ENCODE peak calls at places on chromosomes 5 and 9, in ten cellular contexts. One of them, this sample, is unnamed.

GRCh38 chr9:132509921-132510874 is 72.2 kb upstream of the BARHL1 start:
- DNase-seq in body of pancreas: no peak
- DNase-seq in tibial artery: no peak
- DNase-seq in cardiac fibroblast: peak; percentile 13
- DNase-seq in fibroblast of lung: peak; percentile 11
- DNase-seq in colonic mucosa: no peak
- DNase-seq in AG04450: no peak
- DNase-seq in ovary: no peak
- DNase-seq in foreskin fibroblast: no peak
- DNase-seq in BE2C: no peak
- DNase-seq in this sample: no peak

GRCh38 chr5:134223406-134224251 is 2.2 kb downstream of the PPP2CA start:
- DNase-seq in body of pancreas: no peak
- DNase-seq in tibial artery: no peak
- DNase-seq in cardiac fibroblast: peak; percentile 51
- DNase-seq in fibroblast of lung: peak; percentile 38
- DNase-seq in colonic mucosa: no peak
- DNase-seq in AG04450: no peak
- DNase-seq in ovary: no peak
- DNase-seq in foreskin fibroblast: no peak
- DNase-seq in BE2C: no peak
- DNase-seq in this sample: no peak

GRCh38 chr9:131773911-131774379 is 34.1 kb upstream of the RAPGEF1 start:
- DNase-seq in body of pancreas: peak; percentile 57
- DNase-seq in tibial artery: no peak
- DNase-seq in cardiac fibroblast: peak; percentile 73
- DNase-seq in fibroblast of lung: peak; percentile 72
- DNase-seq in colonic mucosa: peak; percentile 46
- DNase-seq in AG04450: peak; percentile 32
- DNase-seq in ovary: peak; percentile 59
- DNase-seq in foreskin fibroblast: peak; percentile 40
- DNase-seq in BE2C: no peak
- DNase-seq in this sample: no peak

GRCh38 chr5:21882363-21882762 is 970.8 kb downstream of the CDH12 start:
- DNase-seq in body of pancreas: no peak
- DNase-seq in tibial artery: no peak
- DNase-seq in cardiac fibroblast: no peak
- DNase-seq in fibroblast of lung: no peak
- DNase-seq in colonic mucosa: no peak
- DNase-seq in AG04450: no peak
- DNase-seq in ovary: no peak
- DNase-seq in foreskin fibroblast: no peak
- DNase-seq in BE2C: no peak
- DNase-seq in this sample: no peak

GRCh38 chr9:2857564-2858198 is 13.8 kb upstream of the PUM3 start:
- DNase-seq in body of pancreas: peak; percentile 77
- DNase-seq in tibial artery: peak; percentile 68
- DNase-seq in cardiac fibroblast: peak; percentile 80
- DNase-seq in fibroblast of lung: peak; percentile 76
- DNase-seq in colonic mucosa: peak; percentile 78
- DNase-seq in AG04450: peak; percentile 33
- DNase-seq in ovary: peak; percentile 71
- DNase-seq in foreskin fibroblast: peak; percentile 63
- DNase-seq in BE2C: peak; percentile 76
- DNase-seq in this sample: no peak

GRCh38 chr5:113043491-113043931 is 66.9 kb downstream of the DCP2 start:
- DNase-seq in body of pancreas: peak; percentile 29
- DNase-seq in tibial artery: no peak
- DNase-seq in cardiac fibroblast: peak; percentile 32
- DNase-seq in fibroblast of lung: peak; percentile 47
- DNase-seq in colonic mucosa: no peak
- DNase-seq in AG04450: no peak
- DNase-seq in ovary: peak; percentile 69
- DNase-seq in foreskin fibroblast: no peak
- DNase-seq in BE2C: peak; percentile 81
- DNase-seq in this sample: peak; percentile 64

GRCh38 chr5:11172484-11172883 is 411.4 kb upstream of the DAP start:
- DNase-seq in body of pancreas: no peak
- DNase-seq in tibial artery: no peak
- DNase-seq in cardiac fibroblast: no peak
- DNase-seq in fibroblast of lung: no peak
- DNase-seq in colonic mucosa: no peak
- DNase-seq in AG04450: no peak
- DNase-seq in ovary: no peak
- DNase-seq in foreskin fibroblast: no peak
- DNase-seq in BE2C: no peak
- DNase-seq in this sample: no peak

GRCh38 chr5:177426566-177427210 is at the start of gene GRK6:
- DNase-seq in body of pancreas: peak; percentile 56
- DNase-seq in tibial artery: no peak
- DNase-seq in cardiac fibroblast: peak; percentile 37
- DNase-seq in fibroblast of lung: no peak
- DNase-seq in colonic mucosa: peak; percentile 69
- DNase-seq in AG04450: no peak
- DNase-seq in ovary: peak; percentile 67
- DNase-seq in foreskin fibroblast: no peak
- DNase-seq in BE2C: no peak
- DNase-seq in this sample: peak; percentile 80

GRCh38 chr5:96743065-96743768 is 64.5 kb downstream of the ERAP1 start:
- DNase-seq in body of pancreas: no peak
- DNase-seq in tibial artery: no peak
- DNase-seq in cardiac fibroblast: peak; percentile 66
- DNase-seq in fibroblast of lung: peak; percentile 35
- DNase-seq in colonic mucosa: peak; percentile 28
- DNase-seq in AG04450: no peak
- DNase-seq in ovary: no peak
- DNase-seq in foreskin fibroblast: peak; percentile 33
- DNase-seq in BE2C: no peak
- DNase-seq in this sample: no peak

GRCh38 chr9:6538666-6539071 is 106.9 kb downstream of the GLDC start:
- DNase-seq in body of pancreas: no peak
- DNase-seq in tibial artery: no peak
- DNase-seq in cardiac fibroblast: peak; percentile 64
- DNase-seq in fibroblast of lung: peak; percentile 39
- DNase-seq in colonic mucosa: no peak
- DNase-seq in AG04450: no peak
- DNase-seq in ovary: no peak
- DNase-seq in foreskin fibroblast: peak; percentile 40
- DNase-seq in BE2C: peak; percentile 30
- DNase-seq in this sample: no peak

GRCh38 chr5:143653256-143653655 is 158.7 kb upstream of the HMHB1 start:
- DNase-seq in body of pancreas: no peak
- DNase-seq in tibial artery: no peak
- DNase-seq in cardiac fibroblast: no peak
- DNase-seq in fibroblast of lung: no peak
- DNase-seq in colonic mucosa: no peak
- DNase-seq in AG04450: no peak
- DNase-seq in ovary: no peak
- DNase-seq in foreskin fibroblast: no peak
- DNase-seq in BE2C: no peak
- DNase-seq in this sample: no peak

GRCh38 chr9:9275656-9276055 is 1337.1 kb downstream of the PTPRD start:
- DNase-seq in body of pancreas: no peak
- DNase-seq in tibial artery: no peak
- DNase-seq in cardiac fibroblast: no peak
- DNase-seq in fibroblast of lung: no peak
- DNase-seq in colonic mucosa: no peak
- DNase-seq in AG04450: no peak
- DNase-seq in ovary: no peak
- DNase-seq in foreskin fibroblast: no peak
- DNase-seq in BE2C: no peak
- DNase-seq in this sample: no peak

DNA sequence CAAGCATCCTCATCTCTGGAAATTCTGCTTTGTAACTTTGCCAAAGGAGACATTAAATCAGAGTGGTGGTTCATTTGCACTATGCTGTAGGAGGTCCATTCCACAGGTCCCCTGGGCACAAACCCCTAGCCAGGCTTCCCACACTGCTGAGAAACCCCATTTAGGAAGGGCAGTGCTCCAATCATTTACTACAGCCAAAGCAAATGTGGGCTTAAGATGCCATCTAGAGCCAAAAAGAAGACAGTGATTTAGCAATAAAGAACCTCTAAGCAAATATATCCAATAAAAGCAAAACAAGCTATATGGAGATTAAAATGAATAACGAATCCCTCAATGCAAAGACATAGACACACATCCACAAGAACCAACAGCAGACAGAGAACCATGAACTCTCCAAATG is 129.0 kb upstream of the ALDH1B1 start:
- DNase-seq in body of pancreas: no peak
- DNase-seq in tibial artery: no peak
- DNase-seq in cardiac fibroblast: peak; percentile 58
- DNase-seq in fibroblast of lung: peak; percentile 44
- DNase-seq in colonic mucosa: no peak
- DNase-seq in AG04450: no peak
- DNase-seq in ovary: no peak
- DNase-seq in foreskin fibroblast: peak; percentile 14
- DNase-seq in BE2C: no peak
- DNase-seq in this sample: no peak
- TF ChIP-seq CTCF in body of pancreas: no peak
- TF ChIP-seq CTCF in tibial artery: no peak
- TF ChIP-seq CTCF in cardiac fibroblast: peak; percentile 31
- TF ChIP-seq CTCF in fibroblast of lung: peak; percentile 24
- TF ChIP-seq CTCF in colonic mucosa: no peak
- TF ChIP-seq CTCF in AG04450: peak; percentile 56
- TF ChIP-seq CTCF in ovary: no peak
- TF ChIP-seq CTCF in foreskin fibroblast: peak; percentile 36
- TF ChIP-seq CTCF in BE2C: peak; percentile 67
- TF ChIP-seq CTCF in this sample: no peak

DNA sequence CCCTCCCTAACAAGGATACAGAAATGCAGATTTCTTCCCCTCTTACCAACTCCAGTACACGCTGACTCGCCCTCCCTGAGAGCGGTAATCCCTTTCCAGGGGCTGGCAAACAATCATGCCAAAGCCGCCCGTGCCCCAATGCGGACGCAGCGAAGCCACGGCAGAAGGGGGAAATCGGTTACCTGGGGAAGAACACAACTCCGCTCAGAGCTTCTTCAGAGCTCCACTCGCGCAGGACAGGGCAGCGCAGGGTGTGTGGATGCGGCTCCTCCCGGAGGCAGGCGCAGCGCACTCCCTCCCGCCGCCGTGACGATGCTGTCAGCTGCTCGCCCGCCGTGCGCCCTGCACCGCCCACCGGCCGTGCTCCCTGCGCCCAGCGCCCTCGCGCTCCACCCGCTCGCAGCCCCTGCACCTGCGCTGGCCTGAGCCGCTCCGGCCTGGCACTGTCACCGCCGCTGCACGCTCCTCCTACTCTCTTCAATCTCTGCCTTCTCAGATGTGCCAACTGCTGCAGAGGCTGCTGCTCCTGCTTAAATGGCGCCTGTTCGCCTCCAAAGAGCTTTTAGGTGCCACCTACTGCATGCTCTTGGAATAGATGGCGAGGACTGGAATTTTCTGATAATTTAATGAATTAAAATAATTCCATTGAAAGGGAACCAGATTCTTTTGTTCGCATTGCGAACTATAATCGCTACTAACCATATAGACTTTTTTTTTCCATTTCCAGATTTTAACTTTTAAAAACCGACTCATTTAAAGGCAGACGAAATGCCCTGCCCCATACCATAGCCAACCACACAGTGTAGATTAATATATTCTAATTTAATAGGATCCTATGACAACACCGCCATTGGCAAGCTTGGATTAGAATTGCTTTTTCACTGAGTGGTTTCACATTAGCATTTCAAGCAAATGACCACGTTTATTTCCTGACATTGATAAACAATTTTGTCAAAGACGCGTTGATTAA is at the start of gene DIRAS2:
- DNase-seq in body of pancreas: peak; percentile 67
- DNase-seq in tibial artery: peak; percentile 65
- DNase-seq in cardiac fibroblast: peak; percentile 54
- DNase-seq in fibroblast of lung: peak; percentile 65
- DNase-seq in colonic mucosa: peak; percentile 27
- DNase-seq in AG04450: peak; percentile 8
- DNase-seq in ovary: no peak
- DNase-seq in foreskin fibroblast: peak; percentile 9
- DNase-seq in BE2C: peak; percentile 81
- DNase-seq in this sample: no peak
- H3K4me3 ChIP-seq in body of pancreas: peak within 1 kb of the TSS; percentile 10
- H3K4me3 ChIP-seq in tibial artery: peak within 1 kb of the TSS; percentile 31
- H3K4me3 ChIP-seq in cardiac fibroblast: peak within 1 kb of the TSS; percentile 39
- H3K4me3 ChIP-seq in fibroblast of lung: peak within 1 kb of the TSS; percentile 42
- H3K4me3 ChIP-seq in colonic mucosa: peak within 1 kb of the TSS; percentile 37
- H3K4me3 ChIP-seq in AG04450: peak within 1 kb of the TSS; percentile 52
- H3K4me3 ChIP-seq in ovary: no peak within 1 kb of the TSS
- H3K4me3 ChIP-seq in foreskin fibroblast: peak within 1 kb of the TSS; percentile 45
- H3K4me3 ChIP-seq in BE2C: peak within 1 kb of the TSS; percentile 59
- H3K4me3 ChIP-seq in this sample: peak within 1 kb of the TSS; percentile 64

GRCh38 chr5:122468351-122469111 is 156.5 kb downstream of the SNCAIP start:
- DNase-seq in body of pancreas: no peak
- DNase-seq in tibial artery: no peak
- DNase-seq in cardiac fibroblast: no peak
- DNase-seq in fibroblast of lung: no peak
- DNase-seq in colonic mucosa: no peak
- DNase-seq in AG04450: no peak
- DNase-seq in ovary: no peak
- DNase-seq in foreskin fibroblast: no peak
- DNase-seq in BE2C: no peak
- DNase-seq in this sample: no peak
- TF ChIP-seq CTCF in body of pancreas: no peak
- TF ChIP-seq CTCF in tibial artery: no peak
- TF ChIP-seq CTCF in cardiac fibroblast: peak; percentile 2
- TF ChIP-seq CTCF in fibroblast of lung: no peak
- TF ChIP-seq CTCF in colonic mucosa: no peak
- TF ChIP-seq CTCF in AG04450: peak; percentile 24
- TF ChIP-seq CTCF in ovary: peak; percentile 12
- TF ChIP-seq CTCF in foreskin fibroblast: no peak
- TF ChIP-seq CTCF in BE2C: peak; percentile 24
- TF ChIP-seq CTCF in this sample: no peak

GRCh38 chr9:128558431-128559310 is 6.3 kb downstream of the SPTAN1 start:
- DNase-seq in body of pancreas: peak; percentile 81
- DNase-seq in tibial artery: peak; percentile 94
- DNase-seq in cardiac fibroblast: peak; percentile 94
- DNase-seq in fibroblast of lung: peak; percentile 92
- DNase-seq in colonic mucosa: peak; percentile 91
- DNase-seq in AG04450: peak; percentile 74
- DNase-seq in ovary: peak; percentile 81
- DNase-seq in foreskin fibroblast: peak; percentile 84
- DNase-seq in BE2C: peak; percentile 91
- DNase-seq in this sample: peak; percentile 89

GRCh38 chr9:128555180-128555721 is 2.9 kb downstream of the SPTAN1 start:
- DNase-seq in body of pancreas: peak; percentile 25
- DNase-seq in tibial artery: no peak
- DNase-seq in cardiac fibroblast: peak; percentile 79
- DNase-seq in fibroblast of lung: peak; percentile 52
- DNase-seq in colonic mucosa: peak; percentile 43
- DNase-seq in AG04450: peak; percentile 33
- DNase-seq in ovary: no peak
- DNase-seq in foreskin fibroblast: no peak
- DNase-seq in BE2C: no peak
- DNase-seq in this sample: no peak

GRCh38 chr9:128556276-128556675 is 3.9 kb downstream of the SPTAN1 start:
- DNase-seq in body of pancreas: no peak
- DNase-seq in tibial artery: no peak
- DNase-seq in cardiac fibroblast: no peak
- DNase-seq in fibroblast of lung: no peak
- DNase-seq in colonic mucosa: no peak
- DNase-seq in AG04450: no peak
- DNase-seq in ovary: no peak
- DNase-seq in foreskin fibroblast: no peak
- DNase-seq in BE2C: no peak
- DNase-seq in this sample: no peak

GRCh38 chr9:128554155-128554862 is 1.9 kb downstream of the SPTAN1 start:
- DNase-seq in body of pancreas: peak; percentile 39
- DNase-seq in tibial artery: peak; percentile 70
- DNase-seq in cardiac fibroblast: peak; percentile 93
- DNase-seq in fibroblast of lung: peak; percentile 84
- DNase-seq in colonic mucosa: peak; percentile 64
- DNase-seq in AG04450: peak; percentile 79
- DNase-seq in ovary: peak; percentile 31
- DNase-seq in foreskin fibroblast: peak; percentile 87
- DNase-seq in BE2C: no peak
- DNase-seq in this sample: peak; percentile 87

GRCh38 chr9:128556915-128557634 is 4.7 kb downstream of the SPTAN1 start:
- DNase-seq in body of pancreas: no peak
- DNase-seq in tibial artery: no peak
- DNase-seq in cardiac fibroblast: no peak
- DNase-seq in fibroblast of lung: no peak
- DNase-seq in colonic mucosa: no peak
- DNase-seq in AG04450: no peak
- DNase-seq in ovary: no peak
- DNase-seq in foreskin fibroblast: no peak
- DNase-seq in BE2C: no peak
- DNase-seq in this sample: no peak
- H3K4me3 ChIP-seq in body of pancreas: no peak overlapping the region
- H3K4me3 ChIP-seq in tibial artery: no peak overlapping the region
- H3K4me3 ChIP-seq in cardiac fibroblast: no peak overlapping the region
- H3K4me3 ChIP-seq in fibroblast of lung: no peak overlapping the region
- H3K4me3 ChIP-seq in colonic mucosa: no peak overlapping the region
- H3K4me3 ChIP-seq in AG04450: no peak overlapping the region
- H3K4me3 ChIP-seq in ovary: no peak overlapping the region
- H3K4me3 ChIP-seq in foreskin fibroblast: no peak overlapping the region
- H3K4me3 ChIP-seq in BE2C: no peak overlapping the region
- H3K4me3 ChIP-seq in this sample: no peak overlapping the region